ENCODE peak calls at places on chromosomes 5 and 9, in six cellular contexts. I, E, M, K, J and R are unnamed samples.

GRCh38 chr9:94156549-94157407 is 72.5 kb downstream of the PTPDC1 start:
- DNase-seq in J (peak; percentile 50), K (peak; percentile 90), M (peak; percentile 81), E (no peak), I (peak; percentile 71), R (no peak)

GRCh38 chr5:114221807-114222206 is 140.1 kb upstream of the KCNN2 start:
- DNase-seq in K (no peak), E (no peak), J (peak; percentile 50), I (no peak), M (no peak), R (no peak)

GRCh38 chr5:2020730-2021129 is 138.0 kb upstream of the IRX4 start:
- DNase-seq in M (no peak), K (no peak), J (no peak), E (no peak), I (no peak), R (no peak)

GRCh38 chr5:32047056-32047455 is 127.1 kb downstream of the GOLPH3 start:
- DNase-seq in K (no peak), M (no peak), E (no peak), J (no peak), I (no peak), R (no peak)

GRCh38 chr9:5518061-5518936 is 8.0 kb downstream of the PDCD1LG2 start:
- DNase-seq in M (no peak), E (no peak), I (no peak), J (no peak), K (no peak), R (no peak)

GRCh38 chr5:168793844-168794837 is 215.0 kb upstream of the PANK3 start:
- DNase-seq in J (peak; percentile 23), M (peak; percentile 37), I (peak; percentile 42), E (no peak), K (no peak), R (peak; percentile 63)

GRCh38 chr5:180170810-180171567 is 38.0 kb downstream of the RASGEF1C start:
- DNase-seq in I (no peak), K (no peak), J (no peak), E (no peak), M (no peak), R (no peak)

GRCh38 chr5:76615759-76616158 is 7.4 kb downstream of the F2RL2 start:
- DNase-seq in E (no peak), I (no peak), M (no peak), J (peak; percentile 68), K (no peak), R (no peak)

GRCh38 chr5:1707467-1707866 is 92.2 kb downstream of the MRPL36 start:
- DNase-seq in M (no peak), E (no peak), K (no peak), J (no peak), I (no peak), R (no peak)

GRCh38 chr5:148290271-148291195 is 21.7 kb upstream of the SPINK7 start:
- DNase-seq in E (peak; percentile 57), K (no peak), M (no peak), J (peak; percentile 19), I (no peak), R (no peak)

GRCh38 chr5:157541452-157542118 is 34.0 kb downstream of the ADAM19 start:
- DNase-seq in K (no peak), I (no peak), E (no peak), J (no peak), M (no peak), R (no peak)

GRCh38 chr5:178460598-178461425 is 129.4 kb downstream of the COL23A1 start:
- DNase-seq in E (peak; percentile 87), K (peak; percentile 88), J (peak; percentile 2), M (peak; percentile 37), I (no peak), R (no peak)

GRCh38 chr5:103232393-103232999 is 26.1 kb upstream of the MACIR start:
- DNase-seq in I (peak; percentile 22), M (no peak), E (no peak), J (peak; percentile 55), K (peak; percentile 12), R (no peak)

GRCh38 chr5:124172389-124173003 is 573.9 kb downstream of the ZNF608 start:
- DNase-seq in M (no peak), E (no peak), K (no peak), J (no peak), I (no peak), R (no peak)

GRCh38 chr9:19030899-19031298 is 2.1 kb downstream of the SAXO1 start:
- DNase-seq in K (no peak), J (peak; percentile 13), I (no peak), M (no peak), E (no peak), R (no peak)

GRCh38 chr9:3820643-3821042 is 294.8 kb upstream of the RFX3 start:
- DNase-seq in K (no peak), I (no peak), J (no peak), E (no peak), M (no peak), R (no peak)
- H3K4me3 ChIP-seq in K (no peak overlapping the region), I (no peak overlapping the region), J (no peak overlapping the region), E (no peak overlapping the region), M (no peak overlapping the region), R (no peak overlapping the region)

GRCh38 chr9:27939186-27939585 is 365.9 kb upstream of the C9orf72 start:
- DNase-seq in I (no peak), K (no peak), E (no peak), M (no peak), J (no peak), R (no peak)
- TF ChIP-seq CTCF in I (no peak), K (no peak), E (no peak), M (no peak), J (no peak), R (no peak)

GRCh38 chr9:136570191-136570845 is 24.5 kb upstream of the NOTCH1 start:
- DNase-seq in E (no peak), I (no peak), J (no peak), K (no peak), M (no peak), R (no peak)

GRCh38 chr9:136572003-136572595 is 26.3 kb upstream of the NOTCH1 start:
- DNase-seq in J (peak; percentile 77), M (no peak), K (peak; percentile 73), I (peak; percentile 59), E (peak; percentile 98), R (peak; percentile 26)

GRCh38 chr9:136570916-136571315 is 25.1 kb upstream of the NOTCH1 start:
- DNase-seq in I (no peak), E (no peak), M (no peak), J (no peak), K (no peak), R (no peak)

GRCh38 chr9:136572596-136573313 is 26.9 kb upstream of the NOTCH1 start:
- DNase-seq in J (no peak), K (no peak), M (no peak), E (no peak), I (no peak), R (no peak)

GRCh38 chr9:136571525-136571924 is 25.7 kb upstream of the NOTCH1 start:
- DNase-seq in J (no peak), I (no peak), E (no peak), K (no peak), M (no peak), R (no peak)
- H3K4me3 ChIP-seq in J (no peak overlapping the region), I (no peak overlapping the region), E (no peak overlapping the region), K (no peak overlapping the region), M (no peak overlapping the region), R (no peak overlapping the region)

GRCh38 chr5:36875789-36876388 is 680 bp upstream of the NIPBL start:
- DNase-seq in K (peak; percentile 80), I (peak; percentile 52), E (peak; percentile 90), M (peak; percentile 70), J (peak; percentile 78), R (no peak)
- TF ChIP-seq CTCF in K (peak; percentile 51), I (peak; percentile 64), E (peak; percentile 55), M (peak; percentile 53), J (peak; percentile 59), R (peak; percentile 64)

GRCh38 chr9:136798708-136799078 is 2.6 kb downstream of the CCDC183 start:
- DNase-seq in E (no peak), M (no peak), J (no peak), K (no peak), I (no peak), R (no peak)
- H3K4me3 ChIP-seq in E (no peak overlapping the region), M (no peak overlapping the region), J (no peak overlapping the region), K (no peak overlapping the region), I (no peak overlapping the region), R (no peak overlapping the region)

GRCh38 chr5:78367318-78367991 is 7.0 kb downstream of the SCAMP1 start:
- DNase-seq in K (no peak), E (no peak), M (no peak), J (no peak), I (no peak), R (no peak)

GRCh38 chr5:78360674-78361225 is 333 bp downstream of the SCAMP1 start:
- DNase-seq in I (no peak), K (peak; percentile 37), E (no peak), M (peak; percentile 37), J (no peak), R (no peak)

GRCh38 chr5:78361226-78361993 is 993 bp downstream of the SCAMP1 start:
- DNase-seq in I (peak; percentile 60), J (peak; percentile 78), M (peak; percentile 53), E (peak; percentile 50), K (peak; percentile 66), R (no peak)

GRCh38 chr5:78362220-78362619 is 1.8 kb downstream of the SCAMP1 start:
- DNase-seq in M (no peak), E (no peak), I (no peak), J (no peak), K (no peak), R (no peak)

GRCh38 chr5:78364005-78364404 is 3.6 kb downstream of the SCAMP1 start:
- DNase-seq in K (no peak), I (no peak), E (no peak), J (no peak), M (no peak), R (no peak)
- TF ChIP-seq CTCF in K (no peak), I (no peak), E (no peak), J (no peak), M (no peak), R (no peak)

GRCh38 chr9:69174645-69175487 is 789 bp downstream of the TJP2 start:
- DNase-seq in I (peak; percentile 91), M (peak; percentile 71), E (peak; percentile 54), J (peak; percentile 98), K (peak; percentile 60), R (peak; percentile 94)

GRCh38 chr9:69172895-69173294 is 1.2 kb upstream of the TJP2 start:
- DNase-seq in I (no peak), J (no peak), E (no peak), M (no peak), K (no peak), R (no peak)

GRCh38 chr9:69171517-69171916 is 2.6 kb upstream of the TJP2 start:
- DNase-seq in K (no peak), M (no peak), I (no peak), J (no peak), E (no peak), R (no peak)

GRCh38 chr9:69173891-69174644 is at the start of gene TJP2:
- DNase-seq in E (peak; percentile 85), I (no peak), J (peak; percentile 75), K (peak; percentile 78), M (peak; percentile 40), R (no peak)

DNA sequence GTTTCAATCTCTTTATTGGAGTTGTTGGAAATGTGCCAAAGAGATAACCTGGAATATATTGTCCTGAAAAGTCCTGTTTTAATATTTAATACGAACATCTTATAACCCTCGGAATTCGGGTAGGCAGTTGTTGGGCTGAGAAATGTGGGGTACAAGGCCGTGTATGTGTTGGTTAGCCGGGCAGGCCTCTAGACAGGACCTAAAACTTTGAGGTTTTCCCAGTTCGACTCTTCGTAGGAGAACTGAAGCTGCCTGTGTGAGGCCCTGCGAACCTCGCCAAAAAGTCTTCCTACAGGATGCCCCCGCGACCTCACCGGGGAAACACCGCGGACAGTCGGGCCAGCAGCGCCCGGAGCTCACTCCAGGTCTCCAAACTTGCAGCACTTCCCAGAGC is 583 bp upstream of the TJP2 start:
- DNase-seq in J (no peak), I (no peak), K (no peak), E (no peak), M (peak; percentile 66), R (no peak)
- H3K4me3 ChIP-seq in J (peak overlapping the region; percentile 69), I (peak overlapping the region; percentile 77), K (peak overlapping the region; percentile 81), E (peak overlapping the region; percentile 71), M (peak overlapping the region; percentile 48), R (peak overlapping the region; percentile 81)